ENCODE peak calls at places on chromosome 6, in seven cellular contexts. I is psoas muscle, O is astrocyte, Z is Peyer's patch, V is stomach, J is mammary epithelial cell, T is cardiac muscle cell. M is an unnamed sample.

GRCh38 chr6:134005824-134006223 is 46.6 kb downstream of the SLC2A12 start:
- DNase-seq in I (no peak), O (no peak), Z (no peak), V (no peak), J (no peak), T (no peak), M (no peak)

GRCh38 chr6:82270791-82271392 is 23.3 kb upstream of the IBTK start:
- DNase-seq in I (no peak), O (peak; percentile 38), Z (no peak), V (no peak), J (peak; percentile 21), T (peak; percentile 43), M (no peak)

GRCh38 chr6:161369339-161369738 is 95.5 kb upstream of the AGPAT4 start:
- DNase-seq in I (no peak), O (peak; percentile 87), Z (peak; percentile 82), V (no peak), J (peak; percentile 95), T (no peak), M (no peak)

GRCh38 chr6:136956590-136957573 is 34.8 kb downstream of the SLC35D3 start:
- DNase-seq in I (no peak), O (no peak), Z (no peak), V (no peak), J (no peak), T (peak; percentile 67), M (no peak)

GRCh38 chr6:44309631-44310030 is 3.5 kb downstream of the AARS2 start:
- DNase-seq in I (no peak), O (no peak), Z (peak; percentile 70), V (no peak), J (no peak), T (no peak), M (no peak)

GRCh38 chr6:41824571-41825569 is 37.4 kb downstream of the TOMM6 start:
- DNase-seq in I (no peak), O (peak; percentile 51), Z (no peak), V (no peak), J (no peak), T (no peak), M (no peak)

GRCh38 chr6:125868252-125868651 is 77.5 kb downstream of the NCOA7 start:
- DNase-seq in I (no peak), O (no peak), Z (no peak), V (no peak), J (peak; percentile 80), T (no peak), M (no peak)

GRCh38 chr6:164095056-164095455 is 680.5 kb downstream of the QKI start:
- DNase-seq in I (no peak), O (peak; percentile 73), Z (no peak), V (no peak), J (no peak), T (no peak), M (no peak)

GRCh38 chr6:36985384-36985962 is 523 bp downstream of the MTCH1 start:
- DNase-seq in I (no peak), O (no peak), Z (no peak), V (no peak), J (no peak), T (no peak), M (no peak)

GRCh38 chr6:21596379-21597242 is 3.1 kb downstream of the SOX4 start:
- DNase-seq in I (peak; percentile 46), O (peak; percentile 56), Z (peak; percentile 55), V (peak; percentile 31), J (peak; percentile 59), T (peak; percentile 87), M (peak; percentile 78)

GRCh38 chr6:105135056-105135455 is 44.8 kb downstream of the POPDC3 start:
- DNase-seq in I (no peak), O (peak; percentile 25), Z (no peak), V (no peak), J (peak; percentile 24), T (peak; percentile 59), M (no peak)
- H3K4me3 ChIP-seq in I (peak overlapping the region; percentile 84), O (no peak overlapping the region), Z (no peak overlapping the region), V (no peak overlapping the region), J (no peak overlapping the region), T (peak overlapping the region; percentile 59), M (peak overlapping the region; percentile 3)

GRCh38 chr6:144559865-144560603 is 274.9 kb downstream of the UTRN start:
- DNase-seq in I (no peak), O (peak; percentile 53), Z (no peak), V (no peak), J (no peak), T (no peak), M (no peak)
- H3K27ac ChIP-seq in I (no peak overlapping the region), O (peak overlapping the region; percentile 13), Z (no peak overlapping the region), V (no peak overlapping the region), J (no peak overlapping the region), T (peak overlapping the region; percentile 54), M (no peak overlapping the region)

GRCh38 chr6:153947817-153948447 is 91.1 kb upstream of the OPRM1 start:
- DNase-seq in I (no peak), O (no peak), Z (peak; percentile 64), V (no peak), J (peak; percentile 14), T (peak; percentile 65), M (no peak)
- TF ChIP-seq CTCF in I (peak; percentile 46), O (peak; percentile 79), Z (peak; percentile 43), V (no peak), J (peak; percentile 94), T (peak; percentile 99), M (peak; percentile 77)

GRCh38 chr6:16282370-16282769 is 44.0 kb downstream of the GMPR start:
- DNase-seq in I (no peak), O (no peak), Z (no peak), V (no peak), J (no peak), T (no peak), M (no peak)
- H3K4me3 ChIP-seq in I (no peak overlapping the region), O (no peak overlapping the region), Z (no peak overlapping the region), V (no peak overlapping the region), J (no peak overlapping the region), T (no peak overlapping the region), M (no peak overlapping the region)

GRCh38 chr6:13461805-13462204 is 25.6 kb downstream of the GFOD1 start:
- DNase-seq in I (no peak), O (no peak), Z (no peak), V (no peak), J (peak; percentile 35), T (no peak), M (no peak)
- H3K27ac ChIP-seq in I (no peak overlapping the region), O (no peak overlapping the region), Z (no peak overlapping the region), V (no peak overlapping the region), J (no peak overlapping the region), T (no peak overlapping the region), M (no peak overlapping the region)

GRCh38 chr6:24494726-24495515 is at the start of gene ALDH5A1:
- DNase-seq in I (peak; percentile 77), O (peak; percentile 54), Z (peak; percentile 90), V (peak; percentile 72), J (peak; percentile 47), T (peak; percentile 77), M (peak; percentile 78)
- TF ChIP-seq CTCF in I (peak; percentile 21), O (no peak), Z (no peak), V (no peak), J (no peak), T (peak; percentile 24), M (peak; percentile 31)

GRCh38 chr6:52543262-52543661 is 33.6 kb downstream of the TRAM2 start:
- DNase-seq in I (no peak), O (no peak), Z (no peak), V (no peak), J (no peak), T (no peak), M (no peak)
- H3K4me3 ChIP-seq in I (no peak overlapping the region), O (peak overlapping the region; percentile 13), Z (no peak overlapping the region), V (no peak overlapping the region), J (no peak overlapping the region), T (no peak overlapping the region), M (peak overlapping the region; percentile 41)

M was measured in coronary artery.